ENCODE peak calls at places on chromosome 18, in nine cellular contexts. E is lower lobe of right lung, M is PC-9, X is body of pancreas, S is MM.1S, D is HCT116, P is AG04449, F is fibroblast of lung, T is right atrium auricular region. O is an unnamed sample.

GRCh38 chr18:76416935-76417334 is 78.1 kb downstream of the ZNF516 start:
- DNase-seq in T (no peak), D (no peak), P (no peak), E (no peak), S (no peak), M (no peak), F (peak), X (no peak), O (no peak)

GRCh38 chr18:39494211-39494896 is 1928.8 kb upstream of the CELF4 start:
- DNase-seq in P (no peak), X (no peak), F (no peak), E (no peak), S (no peak), D (no peak), M (no peak), T (no peak), O (no peak)

GRCh38 chr18:58054041-58054733 is 10.2 kb downstream of the NEDD4L start:
- DNase-seq in S (peak), F (peak), T (no peak), E (peak), X (no peak), D (no peak), M (peak), P (no peak), O (peak)

GRCh38 chr18:11078491-11078890 is 70.9 kb downstream of the PIEZO2 start:
- DNase-seq in F (no peak), T (no peak), E (no peak), P (no peak), M (no peak), S (no peak), D (no peak), X (no peak), O (no peak)

GRCh38 chr18:12410121-12410520 is 2.4 kb downstream of the PRELID3A start:
- DNase-seq in P (no peak), X (no peak), D (no peak), F (no peak), E (no peak), T (no peak), S (no peak), M (no peak), O (no peak)

GRCh38 chr18:49435170-49435569 is 25.3 kb downstream of the DYM start:
- DNase-seq in P (no peak), T (no peak), S (no peak), E (no peak), M (no peak), F (no peak), X (no peak), D (no peak), O (no peak)

GRCh38 chr18:63213331-63213900 is 106.2 kb downstream of the BCL2 start:
- DNase-seq in E (no peak), P (no peak), D (no peak), X (no peak), S (no peak), M (no peak), F (peak), T (no peak), O (no peak)

GRCh38 chr18:27311114-27311513 is 126.0 kb upstream of the CHST9 start:
- DNase-seq in S (no peak), P (no peak), D (no peak), X (no peak), E (no peak), T (no peak), M (no peak), F (no peak), O (no peak)

GRCh38 chr18:54192900-54193299 is 31.6 kb downstream of the MBD2 start:
- DNase-seq in X (no peak), S (no peak), P (no peak), F (no peak), E (no peak), M (peak), T (no peak), D (no peak), O (no peak)

GRCh38 chr18:52451252-52451651 is 111.3 kb downstream of the DCC start:
- DNase-seq in E (no peak), T (no peak), F (no peak), D (no peak), S (no peak), P (no peak), M (no peak), X (no peak), O (no peak)

GRCh38 chr18:76363451-76364120 is 131.5 kb downstream of the ZNF516 start:
- DNase-seq in F (peak), T (no peak), M (no peak), P (peak), X (no peak), S (no peak), D (no peak), E (no peak), O (no peak)

GRCh38 chr18:59839241-59839640 is 60.6 kb upstream of the PMAIP1 start:
- DNase-seq in M (no peak), F (no peak), D (no peak), P (no peak), E (no peak), X (no peak), S (no peak), T (no peak), O (no peak)

GRCh38 chr18:61551586-61551985 is 218.4 kb downstream of the CDH20 start:
- DNase-seq in F (peak), S (peak), E (no peak), P (peak), T (no peak), D (peak), M (peak), X (peak), O (no peak)

GRCh38 chr18:26909599-26910290 is 44.2 kb upstream of the AQP4 start:
- DNase-seq in E (no peak), P (no peak), F (no peak), M (no peak), S (no peak), D (no peak), X (no peak), T (no peak), O (no peak)

GRCh38 chr18:57748770-57749603 is 54.1 kb downstream of the ATP8B1 start:
- DNase-seq in S (peak), E (no peak), X (peak), F (peak), T (no peak), P (no peak), M (peak), D (no peak), O (no peak)

GRCh38 chr18:45838302-45839070 is 13.0 kb downstream of the SIGLEC15 start:
- DNase-seq in E (no peak), F (no peak), X (no peak), P (no peak), T (no peak), M (no peak), D (no peak), S (no peak), O (no peak)

GRCh38 chr18:45835057-45835634 is 9.7 kb downstream of the SIGLEC15 start:
- DNase-seq in E (no peak), T (no peak), M (no peak), D (no peak), S (no peak), P (no peak), X (no peak), F (no peak), O (no peak)

GRCh38 chr18:45839415-45840395 is 14.2 kb downstream of the SIGLEC15 start:
- DNase-seq in X (peak), D (peak), E (no peak), P (no peak), M (peak), S (no peak), F (peak), T (no peak), O (no peak)

GRCh38 chr18:45836242-45837215 is 11.1 kb downstream of the SIGLEC15 start:
- DNase-seq in F (no peak), E (no peak), S (no peak), M (peak), D (no peak), X (no peak), P (no peak), T (no peak), O (no peak)

GRCh38 chr18:45837283-45838070 is 12.0 kb downstream of the SIGLEC15 start:
- DNase-seq in F (peak), S (no peak), P (no peak), D (no peak), E (peak), T (no peak), M (no peak), X (peak), O (peak)
- H3K4me3 ChIP-seq in F (peak), S (no peak), P (peak), D (no peak), E (peak), T (peak), M (no peak), X (no peak), O (peak)

GRCh38 chr18:55419132-55419938 is 168.7 kb downstream of the TCF4 start:
- DNase-seq in D (no peak), X (no peak), P (no peak), S (no peak), T (no peak), E (no peak), M (no peak), F (peak), O (no peak)
- H3K4me3 ChIP-seq in D (no peak), X (no peak), P (no peak), S (no peak), T (peak), E (peak), M (no peak), F (peak), O (no peak)

DNA sequence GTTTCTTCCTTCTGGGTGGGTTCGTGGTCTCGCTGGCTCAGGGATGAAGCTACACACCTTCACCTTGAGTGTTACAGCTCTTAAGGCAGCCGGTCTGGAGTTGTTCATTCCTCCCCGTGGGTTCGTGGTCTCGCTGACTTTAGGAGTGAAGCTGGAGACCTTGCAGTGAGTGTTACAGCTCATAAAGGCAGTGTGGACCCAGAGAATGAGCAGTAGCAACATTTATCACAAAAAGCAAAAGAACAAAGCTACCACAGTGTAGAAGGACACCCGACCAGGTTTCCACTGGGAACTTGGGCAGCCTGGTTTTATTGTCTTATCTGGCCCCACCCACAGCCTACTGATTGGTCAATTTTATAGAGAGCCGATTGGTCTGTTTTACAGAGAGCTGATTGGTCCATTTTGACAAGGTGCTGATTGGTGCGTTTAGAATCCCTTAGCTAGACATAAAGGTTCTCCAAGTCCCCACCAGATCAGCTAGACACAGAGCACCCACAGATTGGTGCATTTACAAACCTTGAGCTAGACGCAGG is 20.2 kb upstream of the ROCK1 start:
- DNase-seq in F (no peak), X (no peak), S (no peak), P (no peak), E (no peak), D (no peak), M (no peak), T (no peak), O (no peak)
- H3K4me3 ChIP-seq in F (peak), X (no peak), S (no peak), P (no peak), E (no peak), D (no peak), M (no peak), T (no peak), O (no peak)

GRCh38 chr18:37565985-37566478 is 434 bp upstream of the CELF4 start:
- DNase-seq in D (no peak), X (peak), S (no peak), M (no peak), E (no peak), P (no peak), F (peak), T (no peak), O (peak)

GRCh38 chr18:37567061-37567993 is 1.7 kb upstream of the CELF4 start:
- DNase-seq in S (no peak), F (no peak), P (no peak), M (no peak), X (no peak), T (no peak), E (no peak), D (no peak), O (no peak)

GRCh38 chr18:37567994-37568359 is 2.4 kb upstream of the CELF4 start:
- DNase-seq in M (no peak), F (no peak), P (no peak), D (no peak), E (no peak), X (no peak), S (no peak), T (no peak), O (no peak)

GRCh38 chr18:37565138-37565984 is at the start of gene CELF4:
- DNase-seq in S (no peak), X (no peak), E (no peak), M (no peak), T (no peak), P (no peak), F (peak), D (no peak), O (peak)

DNA sequence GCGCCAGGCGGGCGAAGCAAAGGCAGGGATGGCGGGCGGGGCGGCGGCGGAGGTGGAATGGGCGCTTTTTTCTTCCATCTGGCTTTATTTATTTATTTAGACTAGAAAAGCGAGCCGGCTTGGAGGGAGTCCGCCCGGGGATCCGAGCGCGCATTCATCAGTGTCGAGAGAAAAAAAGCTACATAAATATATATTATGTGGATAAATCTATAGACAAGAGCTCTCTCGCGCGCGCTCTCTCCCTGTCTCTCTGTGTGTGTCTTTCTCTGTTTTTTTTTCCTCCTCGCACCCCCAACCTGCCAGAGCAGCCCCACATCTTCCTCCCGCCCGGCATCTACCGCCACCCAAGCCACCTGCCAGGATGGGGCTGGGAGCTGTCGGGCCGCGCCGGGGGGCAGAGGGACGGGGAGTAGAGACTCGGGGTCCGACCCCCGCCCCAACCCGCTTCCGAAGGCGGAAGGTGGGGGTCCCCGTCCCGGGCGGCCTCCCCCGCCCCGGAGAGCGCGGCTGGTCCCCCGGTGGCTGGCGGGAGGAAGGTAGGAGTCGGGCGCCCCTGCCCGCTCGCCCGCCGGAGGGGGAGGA is 972 bp upstream of the CELF4 start:
- DNase-seq in T (no peak), E (no peak), P (no peak), S (no peak), X (no peak), F (no peak), M (no peak), D (no peak), O (peak)
- H3K4me3 ChIP-seq in T (peak), E (peak), P (peak), S (no peak), X (peak), F (peak), M (no peak), D (no peak), O (peak)

GRCh38 chr18:79817607-79817998 is 19.9 kb downstream of the KCNG2 start:
- DNase-seq in M (no peak), P (no peak), E (no peak), T (no peak), X (no peak), S (no peak), D (no peak), F (no peak), O (no peak)

GRCh38 chr18:79818036-79818435 is 20.3 kb downstream of the KCNG2 start:
- DNase-seq in E (no peak), S (no peak), M (no peak), F (no peak), D (no peak), P (no peak), X (no peak), T (peak), O (no peak)

GRCh38 chr18:79819064-79819725 is 21.5 kb downstream of the KCNG2 start:
- DNase-seq in P (no peak), F (no peak), D (no peak), S (no peak), T (peak), E (no peak), M (no peak), X (no peak), O (no peak)

GRCh38 chr18:79818631-79819030 is 20.9 kb downstream of the KCNG2 start:
- DNase-seq in T (peak), M (no peak), X (no peak), S (no peak), P (no peak), E (no peak), D (no peak), F (no peak), O (no peak)

DNA sequence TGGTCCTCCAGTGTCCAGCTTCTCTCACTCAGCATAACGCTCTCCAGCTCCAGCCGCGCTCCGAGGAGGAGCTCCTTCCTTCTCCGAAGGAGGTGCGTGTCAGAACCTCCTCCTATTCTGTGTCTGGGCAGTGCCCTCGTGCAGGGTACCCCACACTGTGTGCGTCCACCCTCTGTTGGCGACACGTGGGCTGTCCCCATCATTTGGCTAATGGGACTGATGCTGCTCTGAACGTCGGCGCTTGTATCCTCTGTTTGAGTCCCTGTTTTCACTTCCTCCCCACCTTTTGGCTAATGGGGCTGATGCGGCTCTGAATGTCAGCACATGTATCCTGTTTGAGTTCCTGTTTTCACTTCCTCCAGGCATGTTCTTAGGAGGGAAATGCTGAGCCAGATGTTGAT is 22.2 kb downstream of the KCNG2 start:
- DNase-seq in X (no peak), T (no peak), M (no peak), F (no peak), P (no peak), D (no peak), E (no peak), S (no peak), O (peak)
- H3K4me3 ChIP-seq in X (no peak), T (no peak), M (no peak), F (no peak), P (no peak), D (no peak), E (no peak), S (no peak), O (no peak)

GRCh38 chr18:72867721-72868665 is at the start of gene NETO1:
- DNase-seq in X (no peak), T (no peak), D (no peak), P (no peak), M (no peak), F (no peak), S (no peak), E (no peak), O (peak)
- H3K4me3 ChIP-seq in X (no peak), T (peak), D (no peak), P (peak), M (no peak), F (peak), S (no peak), E (peak), O (no peak)

DNA sequence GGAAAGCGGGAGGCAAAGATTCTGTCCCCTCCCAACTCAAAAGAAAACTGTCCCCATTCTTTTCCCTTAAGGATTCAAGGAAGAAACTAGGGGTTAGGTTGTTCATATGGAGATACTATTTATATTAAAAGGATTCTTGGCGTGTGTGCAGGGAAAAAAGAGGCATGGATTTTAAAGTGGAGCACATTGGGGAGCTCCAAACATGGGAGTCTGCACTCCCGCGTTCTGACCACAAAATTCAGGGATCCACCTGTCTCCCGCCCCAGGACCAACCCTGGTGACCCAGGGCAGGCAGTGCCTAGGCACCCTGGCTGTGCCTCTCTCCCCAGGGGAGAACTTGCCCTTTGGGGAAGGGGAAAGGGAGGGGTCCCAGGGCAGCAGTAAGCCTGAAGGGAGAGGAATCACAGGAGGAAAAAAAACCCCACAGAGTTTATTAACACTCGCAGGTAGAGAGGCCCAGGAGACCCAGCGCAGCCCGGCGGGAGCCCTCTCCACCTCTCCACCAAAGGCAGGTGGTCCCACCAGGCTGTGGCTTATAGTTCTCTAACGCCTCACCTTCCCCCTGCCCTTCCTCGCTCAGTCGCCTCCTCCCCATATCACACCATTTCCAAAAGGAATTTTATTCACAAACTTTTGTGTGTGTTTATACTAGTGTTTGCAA is 2.2 kb downstream of the PTGR3 start:
- DNase-seq in X (no peak), E (no peak), F (no peak), D (no peak), S (no peak), T (no peak), M (no peak), P (no peak), O (no peak)
- H3K4me3 ChIP-seq in X (no peak), E (peak), F (peak), D (no peak), S (peak), T (peak), M (peak), P (peak), O (peak)

GRCh38 chr18:4636957-4637356 is 181.8 kb upstream of the DLGAP1 start:
- DNase-seq in M (no peak), E (no peak), T (no peak), P (no peak), D (no peak), F (no peak), X (no peak), S (no peak), O (no peak)

GRCh38 chr18:4639628-4640310 is 184.7 kb upstream of the DLGAP1 start:
- DNase-seq in T (no peak), F (no peak), X (no peak), S (peak), P (no peak), D (no peak), M (no peak), E (no peak), O (no peak)

GRCh38 chr18:4638680-4639079 is 183.6 kb upstream of the DLGAP1 start:
- DNase-seq in M (no peak), T (no peak), S (no peak), F (no peak), E (no peak), P (no peak), D (no peak), X (no peak), O (no peak)

GRCh38 chr18:4641969-4642368 is 186.9 kb upstream of the DLGAP1 start:
- DNase-seq in E (no peak), P (no peak), S (no peak), M (no peak), T (no peak), D (no peak), F (no peak), X (no peak), O (no peak)

GRCh38 chr18:4640349-4641012 is 185.4 kb upstream of the DLGAP1 start:
- DNase-seq in P (no peak), F (no peak), M (no peak), X (no peak), S (no peak), E (no peak), D (no peak), T (no peak), O (no peak)
- H3K4me3 ChIP-seq in P (no peak), F (no peak), M (no peak), X (no peak), S (no peak), E (no peak), D (no peak), T (no peak), O (no peak)

DNA sequence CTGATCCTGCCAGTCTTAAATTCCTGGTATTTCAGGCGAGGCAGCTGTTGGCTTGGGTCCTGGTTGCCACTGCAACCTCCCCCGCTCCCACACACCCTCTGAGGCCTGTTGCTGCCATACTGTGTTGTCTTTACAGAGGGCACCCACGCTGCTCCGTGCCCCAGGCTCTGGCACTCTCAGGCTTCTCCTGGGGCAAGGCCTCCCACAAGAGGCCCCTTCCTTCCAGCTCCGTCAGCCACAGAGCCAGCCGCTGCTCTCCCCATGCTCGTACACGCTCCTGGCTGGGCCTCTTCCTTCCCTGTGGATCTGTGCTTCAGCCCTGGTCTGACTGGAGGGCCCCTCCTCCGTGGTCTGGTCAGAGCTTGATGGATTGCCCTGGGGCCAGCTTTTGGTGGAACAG is 8.6 kb downstream of the CABLES1 start:
- DNase-seq in X (no peak), S (no peak), P (no peak), T (no peak), F (peak), D (no peak), M (no peak), E (peak), O (no peak)
- H3K4me3 ChIP-seq in X (no peak), S (no peak), P (no peak), T (no peak), F (no peak), D (no peak), M (no peak), E (no peak), O (no peak)

O was measured in left lung.